ENCODE peak calls at places on chromosomes 12 and 14, in seven cellular contexts. V is T-helper 2 cell; W is tibial artery; F is A172; X is dorsolateral prefrontal cortex; J is activated naive CD8-positive, alpha-beta T cell treated with anti-CD3 and anti-CD28 coated beads for 36 hours; D is HFF-Myc. E is an unnamed sample.
A peak's percentile ranks its signal among the peaks of the same experiment; 100 is the strongest.

GRCh38 chr12:57266681-57267080 is 15.7 kb upstream of the STAC3 start:
- DNase-seq in V (no peak), W (no peak), F (no peak), X (no peak), J (no peak), D (no peak), E (no peak)

GRCh38 chr14:76298896-76299295 is 77.0 kb upstream of the ESRRB start:
- DNase-seq in V (no peak), W (no peak), F (no peak), X (no peak), J (no peak), D (no peak), E (no peak)

GRCh38 chr12:6828671-6829531 is 694 bp downstream of the P3H3 start:
- DNase-seq in V (peak; percentile 13), W (peak; percentile 52), F (no peak), X (peak; percentile 65), J (peak; percentile 47), D (no peak), E (no peak)

GRCh38 chr12:48197549-48197966 is 5.5 kb downstream of the OR10AD1 start:
- DNase-seq in V (no peak), W (no peak), F (no peak), X (no peak), J (no peak), D (no peak), E (no peak)

GRCh38 chr14:72708708-72709475 is 185.0 kb downstream of the DPF3 start:
- DNase-seq in V (no peak), W (no peak), F (peak; percentile 56), X (peak; percentile 41), J (no peak), D (no peak), E (no peak)

GRCh38 chr12:388547-389137 is 478 bp downstream of the KDM5A start:
- DNase-seq in V (peak; percentile 41), W (no peak), F (peak; percentile 5), X (peak; percentile 17), J (peak; percentile 57), D (no peak), E (peak; percentile 80)

GRCh38 chr12:63808631-63809030 is 28.9 kb downstream of the RXYLT1 start:
- DNase-seq in V (no peak), W (no peak), F (no peak), X (no peak), J (no peak), D (no peak), E (no peak)

GRCh38 chr12:22733756-22734155 is 108.8 kb downstream of the ETNK1 start:
- DNase-seq in V (no peak), W (no peak), F (no peak), X (no peak), J (no peak), D (no peak), E (no peak)

GRCh38 chr14:52111583-52111982 is 42.7 kb upstream of the NID2 start:
- DNase-seq in V (no peak), W (no peak), F (peak; percentile 26), X (no peak), J (no peak), D (no peak), E (no peak)

GRCh38 chr12:99915251-99916082 is 69.3 kb downstream of the ANKS1B start:
- DNase-seq in V (no peak), W (no peak), F (peak; percentile 47), X (no peak), J (no peak), D (no peak), E (no peak)

GRCh38 chr14:58128416-58128815 is 23.6 kb downstream of the ARMH4 start:
- DNase-seq in V (no peak), W (no peak), F (no peak), X (no peak), J (no peak), D (no peak), E (no peak)

GRCh38 chr12:43210437-43211197 is 341.4 kb downstream of the ADAMTS20 start:
- DNase-seq in V (no peak), W (no peak), F (peak; percentile 36), X (no peak), J (no peak), D (no peak), E (no peak)

GRCh38 chr12:66312189-66312588 is 9.9 kb downstream of the HELB start:
- DNase-seq in V (no peak), W (no peak), F (no peak), X (no peak), J (no peak), D (no peak), E (no peak)

GRCh38 chr12:103495158-103495782 is 498 bp downstream of the C12orf42 start:
- DNase-seq in V (peak; percentile 51), W (no peak), F (no peak), X (peak; percentile 50), J (peak; percentile 74), D (no peak), E (peak; percentile 46)

GRCh38 chr12:26274441-26275312 is 79.3 kb downstream of the SSPN start:
- DNase-seq in V (no peak), W (peak; percentile 94), F (peak; percentile 99), X (peak; percentile 47), J (peak; percentile 61), D (peak; percentile 97), E (peak; percentile 56)

E was measured in activated CD8-positive, alpha-beta memory T cell treated with anti-CD3 and anti-CD28 coated beads, Interleukin-2, amount 10 ng/mL, durations not matched to agents 7 days and 5 days.